ENCODE peak calls at places on chromosomes 5 and 9, in ten cellular contexts. S is endodermal cell; Y is stimulated activated CD8-positive, alpha-beta memory T cell treated with anti-CD3 and anti-CD28 coated beads, Interleukin-2, amount 100 ng/mL, for 48 hours; B is T-helper 2 cell; F is central memory CD4-positive, alpha-beta T cell; Z is fibroblast of pulmonary artery; I is NCI-H2029; Q is frontal cortex; K is immature natural killer cell; V is WERI-Rb-1. A is an unnamed sample.

GRCh38 chr9:114235113-114235589 is 79.8 kb downstream of the COL27A1 start:
- DNase-seq in S (no peak), Y (no peak), B (no peak), F (no peak), Z (no peak), I (no peak), Q (no peak), K (no peak), V (no peak), A (no peak)

GRCh38 chr5:173187054-173187743 is 42.9 kb downstream of the BNIP1 start:
- DNase-seq in S (peak), Y (no peak), B (no peak), F (no peak), Z (no peak), I (no peak), Q (no peak), K (peak), V (no peak), A (no peak)

GRCh38 chr5:55226027-55226933 is 835 bp downstream of the MCIDAS start:
- DNase-seq in S (peak), Y (peak), B (peak), F (no peak), Z (peak), I (peak), Q (peak), K (peak), V (peak), A (peak)

GRCh38 chr9:18493361-18494015 is 19.5 kb downstream of the ADAMTSL1 start:
- DNase-seq in S (no peak), Y (no peak), B (no peak), F (no peak), Z (peak), I (no peak), Q (no peak), K (no peak), V (no peak), A (peak)

GRCh38 chr5:32301891-32302290 is 10.8 kb downstream of the MTMR12 start:
- DNase-seq in S (no peak), Y (no peak), B (no peak), F (no peak), Z (no peak), I (no peak), Q (no peak), K (no peak), V (no peak), A (no peak)

GRCh38 chr9:92115977-92116285 is 718 bp upstream of the SPTLC1 start:
- DNase-seq in S (no peak), Y (no peak), B (no peak), F (no peak), Z (no peak), I (no peak), Q (no peak), K (no peak), V (no peak), A (no peak)

GRCh38 chr5:28399211-28399610 is 1360.8 kb upstream of the CDH9 start:
- DNase-seq in S (no peak), Y (no peak), B (no peak), F (no peak), Z (no peak), I (no peak), Q (no peak), K (no peak), V (no peak), A (no peak)

GRCh38 chr5:52799358-52799982 is 11.8 kb downstream of the ITGA1 start:
- DNase-seq in S (peak), Y (no peak), B (no peak), F (no peak), Z (peak), I (peak), Q (no peak), K (no peak), V (peak), A (peak)

GRCh38 chr9:128841704-128842492 is 12.3 kb upstream of the SPOUT1 start:
- DNase-seq in S (no peak), Y (no peak), B (no peak), F (no peak), Z (no peak), I (no peak), Q (no peak), K (no peak), V (no peak), A (no peak)